ENCODE peak calls at places on chromosomes 3 and 15, in five cellular contexts. M is NCI-H2107; J is IMR-90; A is A172; S is stimulated activated CD4-positive, alpha-beta T cell treated with anti-CD3 and anti-CD28 coated beads, Interleukin-12 subunit alpha, Interleukin-12 subunit beta, amount 100 ng/mL, for 48 hours. C is an unnamed sample.

GRCh38 chr15:82641129-82641798 is 5.9 kb downstream of the CPEB1 start:
- DNase-seq in M (no peak), A (no peak), J (no peak), S (no peak), C (no peak)

GRCh38 chr15:59995568-59996349 is 8.4 kb upstream of the FOXB1 start:
- DNase-seq in M (no peak), A (no peak), S (no peak), J (no peak), C (no peak)

GRCh38 chr3:194779729-194780224 is 94.1 kb downstream of the FAM43A start:
- DNase-seq in J (no peak), A (peak), M (no peak), S (no peak), C (no peak)

GRCh38 chr15:71414778-71415177 is 299.5 kb downstream of the THSD4 start:
- DNase-seq in J (no peak), A (no peak), M (no peak), S (no peak), C (no peak)

GRCh38 chr3:48476426-48477053 is 27.4 kb downstream of the SHISA5 start:
- DNase-seq in A (no peak), M (no peak), S (no peak), J (no peak), C (no peak)

GRCh38 chr15:94119923-94120775 is 111.2 kb upstream of the MCTP2 start:
- DNase-seq in M (peak), J (peak), A (peak), S (peak), C (peak)

GRCh38 chr3:53478921-53479664 is 15.3 kb upstream of the CACNA1D start:
- DNase-seq in S (no peak), A (no peak), M (no peak), J (no peak), C (no peak)

GRCh38 chr15:69729167-69729748 is 276.6 kb downstream of the RPLP1 start:
- DNase-seq in S (peak), J (peak), A (peak), M (no peak), C (no peak)

GRCh38 chr15:88623061-88623460 is 1.9 kb downstream of the AEN start:
- DNase-seq in S (peak), M (no peak), J (peak), A (peak), C (no peak)

GRCh38 chr3:106367496-106367895 is 498.7 kb upstream of the CBLB start:
- DNase-seq in S (no peak), J (peak), A (no peak), M (no peak), C (no peak)

GRCh38 chr15:100696452-100696851 is 94.1 kb downstream of the ASB7 start:
- DNase-seq in M (no peak), A (no peak), J (no peak), S (no peak), C (no peak)

GRCh38 chr3:143288944-143289343 is 169.4 kb downstream of the CHST2 start:
- DNase-seq in A (no peak), M (no peak), S (no peak), J (no peak), C (no peak)

GRCh38 chr3:72036899-72037298 is 252.0 kb upstream of the PROK2 start:
- DNase-seq in J (peak), S (no peak), A (no peak), M (no peak), C (no peak)

GRCh38 chr3:184716652-184717607 is 5.1 kb upstream of the MAGEF1 start:
- DNase-seq in J (peak), M (peak), A (no peak), S (no peak), C (no peak)

GRCh38 chr3:115248274-115248673 is 101.2 kb upstream of the ZBTB20 start:
- DNase-seq in A (peak), S (no peak), J (peak), M (no peak), C (no peak)

GRCh38 chr15:72967397-72967796 is 84.9 kb upstream of the NEO1 start:
- DNase-seq in A (no peak), S (no peak), M (no peak), J (no peak), C (no peak)

GRCh38 chr15:92625297-92625980 is 30.1 kb downstream of the FAM174B start:
- DNase-seq in A (peak), M (no peak), J (peak), S (no peak), C (no peak)

GRCh38 chr3:192170659-192171058 is 556.7 kb downstream of the FGF12 start:
- DNase-seq in A (no peak), S (no peak), J (no peak), M (no peak), C (no peak)

GRCh38 chr15:70575251-70576227 is 187.8 kb downstream of the UACA start:
- DNase-seq in A (no peak), M (no peak), S (no peak), J (no peak), C (no peak)

GRCh38 chr3:24318668-24319287 is 175.9 kb downstream of the THRB start:
- DNase-seq in J (peak), A (peak), S (no peak), M (no peak), C (no peak)

GRCh38 chr15:40379853-40380252 is 2.7 kb upstream of the KNSTRN start:
- DNase-seq in S (no peak), M (no peak), A (peak), J (peak), C (no peak)

GRCh38 chr3:177973241-177973840 is 562.9 kb upstream of the KCNMB2 start:
- DNase-seq in A (no peak), M (no peak), S (no peak), J (peak), C (no peak)

GRCh38 chr3:42505203-42505848 is 2.9 kb downstream of the VIPR1 start:
- DNase-seq in M (no peak), A (no peak), J (no peak), S (no peak), C (no peak)

GRCh38 chr15:90750186-90750585 is 33.0 kb downstream of the BLM start:
- DNase-seq in A (no peak), J (no peak), M (no peak), S (peak), C (no peak)

GRCh38 chr3:21407743-21408142 is 343.3 kb downstream of the ZNF385D start:
- DNase-seq in J (no peak), S (no peak), M (no peak), A (no peak), C (no peak)